ENCODE peak calls at places on chromosomes 12 and 14, in four cellular contexts. One of them, this sample, is unnamed.

GRCh38 chr12:63764481-63764880 is 15.2 kb upstream of the RXYLT1 start:
- DNase-seq in ELR: no peak
- DNase-seq in AG09319: no peak
- DNase-seq in left cardiac atrium: no peak
- DNase-seq in this sample: no peak

GRCh38 chr14:58817846-58818245 is 180.1 kb downstream of the DACT1 start:
- DNase-seq in left cardiac atrium: no peak
- DNase-seq in ELR: no peak
- DNase-seq in AG09319: no peak
- DNase-seq in this sample: no peak

GRCh38 chr12:28569698-28570411 is 379.6 kb downstream of the CCDC91 start:
- DNase-seq in ELR: peak
- DNase-seq in AG09319: peak
- DNase-seq in left cardiac atrium: no peak
- DNase-seq in this sample: peak

GRCh38 chr14:66425402-66425801 is 60.8 kb upstream of the CCDC196 start:
- DNase-seq in ELR: no peak
- DNase-seq in AG09319: no peak
- DNase-seq in left cardiac atrium: peak
- DNase-seq in this sample: no peak

GRCh38 chr12:58588771-58589170 is 331.5 kb downstream of the LRIG3 start:
- DNase-seq in AG09319: no peak
- DNase-seq in left cardiac atrium: no peak
- DNase-seq in ELR: peak
- DNase-seq in this sample: no peak

GRCh38 chr12:3016191-3016590 is 57.0 kb downstream of the TEAD4 start:
- DNase-seq in ELR: no peak
- DNase-seq in left cardiac atrium: no peak
- DNase-seq in AG09319: no peak
- DNase-seq in this sample: no peak

GRCh38 chr14:40656301-40656700 is 950.4 kb upstream of the LRFN5 start:
- DNase-seq in left cardiac atrium: no peak
- DNase-seq in ELR: no peak
- DNase-seq in AG09319: no peak
- DNase-seq in this sample: peak

GRCh38 chr14:39827901-39828655 is 395.8 kb upstream of the FBXO33 start:
- DNase-seq in AG09319: no peak
- DNase-seq in left cardiac atrium: no peak
- DNase-seq in ELR: no peak
- DNase-seq in this sample: no peak

GRCh38 chr12:87642245-87642644 is 387.0 kb downstream of the C12orf50 start:
- DNase-seq in AG09319: no peak
- DNase-seq in left cardiac atrium: no peak
- DNase-seq in ELR: no peak
- DNase-seq in this sample: no peak

GRCh38 chr12:452667-453210 is 7.0 kb upstream of the B4GALNT3 start:
- DNase-seq in ELR: no peak
- DNase-seq in AG09319: no peak
- DNase-seq in left cardiac atrium: no peak
- DNase-seq in this sample: no peak

GRCh38 chr14:36238666-36239363 is 62.3 kb upstream of the PTCSC3 start:
- DNase-seq in ELR: peak
- DNase-seq in left cardiac atrium: no peak
- DNase-seq in AG09319: no peak
- DNase-seq in this sample: peak

GRCh38 chr12:53217930-53218307 is 10.9 kb upstream of the ITGB7 start:
- DNase-seq in ELR: no peak
- DNase-seq in AG09319: no peak
- DNase-seq in left cardiac atrium: no peak
- DNase-seq in this sample: no peak